ENCODE peak calls at places on chromosomes 2 and 18, in eight cellular contexts. L is fibroblast of pulmonary artery; Q is AG04450; I is gastrocnemius medialis; C is CD4-positive, alpha-beta T cell; U is GM23338; V is mesothelial cell of epicardium; J is IMR-90. O is an unnamed sample.
A peak's percentile ranks its signal among the peaks of the same experiment; 100 is the strongest.

GRCh38 chr18:50356036-50356945 is 18.6 kb upstream of the SKA1 start:
- DNase-seq in L (peak; percentile 19), Q (no peak), I (no peak), C (no peak), U (peak; percentile 41), V (no peak), J (no peak), O (no peak)

GRCh38 chr2:120673571-120674061 is 62.1 kb upstream of the GLI2 start:
- DNase-seq in L (no peak), Q (no peak), I (no peak), C (no peak), U (no peak), V (no peak), J (no peak), O (no peak)

GRCh38 chr18:58671941-58672565 is 788 bp downstream of the MALT1 start:
- DNase-seq in L (peak; percentile 47), Q (no peak), I (no peak), C (peak; percentile 58), U (peak; percentile 73), V (no peak), J (peak; percentile 36), O (no peak)

GRCh38 chr2:181054256-181054655 is 73.9 kb downstream of the UBE2E3 start:
- DNase-seq in L (no peak), Q (no peak), I (no peak), C (no peak), U (no peak), V (no peak), J (no peak), O (no peak)

GRCh38 chr2:63581266-63581961 is 6.9 kb downstream of the WDPCP start:
- DNase-seq in L (peak; percentile 71), Q (no peak), I (no peak), C (no peak), U (no peak), V (no peak), J (peak; percentile 42), O (no peak)

GRCh38 chr18:50662177-50662576 is 102.3 kb downstream of the MAPK4 start:
- DNase-seq in L (peak; percentile 20), Q (no peak), I (no peak), C (no peak), U (peak; percentile 73), V (no peak), J (peak; percentile 4), O (no peak)

GRCh38 chr2:17592731-17593409 is 52.4 kb downstream of the VSNL1 start:
- DNase-seq in L (no peak), Q (no peak), I (no peak), C (no peak), U (no peak), V (no peak), J (no peak), O (no peak)

GRCh38 chr2:71759056-71759455 is 305.7 kb downstream of the DYSF start:
- DNase-seq in L (no peak), Q (no peak), I (no peak), C (no peak), U (no peak), V (no peak), J (peak; percentile 48), O (no peak)

GRCh38 chr18:28960146-28960545 is 783.2 kb upstream of the CDH2 start:
- DNase-seq in L (peak; percentile 43), Q (no peak), I (no peak), C (no peak), U (no peak), V (no peak), J (peak; percentile 60), O (no peak)

GRCh38 chr2:135839713-135840112 is 2.7 kb upstream of the LCT start:
- DNase-seq in L (peak; percentile 85), Q (peak; percentile 59), I (no peak), C (no peak), U (no peak), V (no peak), J (peak; percentile 86), O (no peak)

GRCh38 chr2:64376926-64377325 is 77.0 kb upstream of the LGALSL start:
- DNase-seq in L (no peak), Q (no peak), I (no peak), C (no peak), U (no peak), V (no peak), J (no peak), O (no peak)

GRCh38 chr2:46816151-46816845 is 99.3 kb downstream of the MCFD2 start:
- DNase-seq in L (no peak), Q (no peak), I (no peak), C (no peak), U (no peak), V (no peak), J (no peak), O (no peak)

GRCh38 chr18:76931171-76931570 is 108.8 kb downstream of the ZNF236 start:
- DNase-seq in L (no peak), Q (no peak), I (no peak), C (no peak), U (no peak), V (no peak), J (no peak), O (no peak)

GRCh38 chr18:48589797-48590519 is 51.1 kb downstream of the CTIF start:
- DNase-seq in L (no peak), Q (no peak), I (no peak), C (no peak), U (no peak), V (no peak), J (no peak), O (no peak)

GRCh38 chr2:64838817-64839216 is 150.4 kb upstream of the SLC1A4 start:
- DNase-seq in L (peak; percentile 70), Q (peak; percentile 45), I (no peak), C (no peak), U (no peak), V (no peak), J (peak; percentile 91), O (no peak)

GRCh38 chr2:100246163-100247145 is 75.8 kb downstream of the LONRF2 start:
- DNase-seq in L (peak; percentile 29), Q (no peak), I (no peak), C (no peak), U (peak; percentile 77), V (no peak), J (no peak), O (no peak)

GRCh38 chr2:126761256-126761980 is 105.5 kb downstream of the GYPC start:
- DNase-seq in L (no peak), Q (no peak), I (no peak), C (no peak), U (no peak), V (no peak), J (no peak), O (no peak)

DNA sequence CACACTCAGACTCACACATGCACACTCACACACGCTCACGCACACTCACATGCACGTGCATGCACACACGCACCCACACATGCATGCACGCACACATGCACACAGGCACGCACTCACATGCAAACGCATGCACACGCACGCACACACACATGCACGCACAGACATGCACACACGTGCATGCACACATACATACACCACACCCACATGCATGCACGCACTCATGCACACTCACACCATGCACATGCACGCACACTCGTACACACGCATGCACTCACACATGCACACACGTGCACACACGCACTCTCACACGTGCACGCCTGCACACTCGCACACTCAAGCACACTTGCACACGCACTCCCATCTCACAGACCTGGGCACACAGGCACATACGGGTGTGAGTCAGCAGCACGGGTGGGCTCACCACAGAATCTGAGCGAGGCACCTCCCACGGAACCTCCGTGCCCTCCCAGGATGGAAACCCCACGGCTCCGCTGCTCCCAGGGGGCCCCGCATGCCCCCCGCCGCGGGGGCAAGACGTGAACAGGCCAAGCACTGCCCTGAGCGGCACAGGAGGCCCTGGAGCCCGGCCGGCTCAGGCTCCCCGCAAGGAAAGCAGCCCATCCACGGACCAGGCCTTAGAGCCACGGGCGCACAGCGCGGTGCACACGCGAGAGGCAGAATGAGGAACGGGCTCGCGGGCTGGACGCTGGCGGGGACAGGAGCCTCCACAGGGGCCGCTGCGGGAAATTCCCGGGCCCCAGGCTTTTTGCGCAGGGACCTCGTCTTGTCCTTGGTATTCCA is 8.4 kb upstream of the KCNG2 start:
- DNase-seq in L (no peak), Q (no peak), I (no peak), C (peak; percentile 17), U (no peak), V (no peak), J (no peak), O (peak; percentile 5)
- TF ChIP-seq CTCF in L (no peak), Q (no peak), I (no peak), C (no peak), U (no peak), V (no peak), J (no peak), O (no peak)

DNA sequence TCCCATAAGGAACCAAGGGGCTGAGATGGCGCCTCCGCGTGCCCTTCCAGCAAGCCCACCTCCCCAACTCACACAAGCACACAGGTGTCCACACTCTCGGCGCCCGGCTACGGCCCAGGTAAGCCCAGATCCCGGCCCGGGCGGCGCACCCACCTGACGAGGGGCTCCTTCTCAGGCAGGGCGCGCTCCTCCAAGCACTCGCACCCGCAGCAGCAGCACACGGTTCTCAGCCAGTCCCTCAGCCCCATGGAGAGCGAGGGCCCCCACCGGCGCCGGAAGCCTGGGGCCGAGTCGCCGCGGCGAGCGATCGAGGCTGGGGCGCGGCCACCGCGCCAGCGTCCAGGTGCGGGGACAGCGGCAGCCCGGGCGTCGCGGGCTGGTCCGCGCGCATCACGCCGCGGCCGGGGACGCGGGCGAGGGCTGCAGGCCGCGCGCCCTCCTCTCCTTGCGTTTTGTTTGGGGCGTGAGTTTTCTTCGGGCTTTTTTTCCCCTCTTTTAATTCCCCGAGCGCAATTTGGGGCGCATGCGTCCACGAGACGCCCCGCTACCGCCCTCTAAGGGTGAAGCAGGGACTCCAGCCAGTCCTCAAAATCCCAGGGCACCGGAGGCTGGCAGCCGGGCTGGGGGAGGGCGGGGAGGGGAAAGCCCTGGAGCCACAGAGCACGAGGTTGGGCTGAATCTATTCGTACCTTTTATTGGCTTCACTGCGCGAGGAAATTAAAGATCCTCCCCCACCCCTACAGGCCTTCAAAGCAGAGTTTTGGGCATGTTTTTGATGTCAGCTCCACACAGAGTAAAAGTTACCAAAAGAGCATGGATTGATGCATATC is at the start of gene MREG:
- DNase-seq in L (peak; percentile 80), Q (peak; percentile 29), I (no peak), C (peak; percentile 80), U (peak; percentile 96), V (peak; percentile 49), J (peak; percentile 61), O (peak; percentile 79)
- TF ChIP-seq CTCF in L (peak; percentile 68), Q (peak; percentile 80), I (peak; percentile 31), C (peak; percentile 76), U (peak; percentile 68), V (peak; percentile 49), J (peak; percentile 70), O (no peak)

GRCh38 chr2:224363281-224363680 is 38.6 kb downstream of the FAM124B start:
- DNase-seq in L (no peak), Q (no peak), I (no peak), C (no peak), U (peak; percentile 33), V (no peak), J (no peak), O (no peak)
- TF ChIP-seq CTCF in L (peak; percentile 11), Q (peak; percentile 6), I (no peak), C (no peak), U (peak; percentile 33), V (no peak), J (no peak), O (no peak)

GRCh38 chr18:26803643-26804042 is 61.9 kb downstream of the AQP4 start:
- DNase-seq in L (no peak), Q (no peak), I (no peak), C (no peak), U (peak; percentile 43), V (no peak), J (no peak), O (no peak)
- TF ChIP-seq CTCF in L (no peak), Q (no peak), I (no peak), C (no peak), U (peak; percentile 60), V (no peak), J (no peak), O (no peak)